ENCODE peak calls at places on chromosome 13, in seven cellular contexts. Z is foreskin fibroblast; R is HS-5; V is stimulated activated CD4-positive, alpha-beta T cell treated with anti-CD3 and anti-CD28 coated beads, TNF-alpha, amount 100 ng/mL, for 48 hours; J is esophagus squamous epithelium; E is GM23338; O is anterior cingulate cortex. W is an unnamed sample.

GRCh38 chr13:20002766-20003165 is 44.2 kb downstream of the ZMYM2 start:
- DNase-seq in R (no peak), O (no peak), Z (no peak), J (no peak), V (no peak), E (no peak), W (no peak)

GRCh38 chr13:28707629-28708427 is 10.9 kb downstream of the SLC46A3 start:
- DNase-seq in Z (peak; percentile 92), E (no peak), O (no peak), V (no peak), R (no peak), J (no peak), W (no peak)

GRCh38 chr13:20193142-20193923 is 595 bp upstream of the GJB2 start:
- DNase-seq in R (no peak), E (peak; percentile 27), V (no peak), Z (peak; percentile 44), O (no peak), J (no peak), W (no peak)

GRCh38 chr13:102291587-102292218 is 110.1 kb downstream of the FGF14 start:
- DNase-seq in V (no peak), R (no peak), Z (peak; percentile 51), O (no peak), E (peak; percentile 32), J (no peak), W (no peak)

GRCh38 chr13:105329359-105329758 is 1206.1 kb downstream of the EFNB2 start:
- DNase-seq in J (no peak), O (no peak), V (no peak), Z (no peak), E (no peak), R (no peak), W (no peak)

GRCh38 chr13:24692541-24692940 is 12.3 kb downstream of the ATP12A start:
- DNase-seq in J (no peak), E (no peak), V (no peak), O (no peak), R (no peak), Z (peak; percentile 30), W (no peak)

GRCh38 chr13:85879014-85879413 is 79.8 kb upstream of the SLITRK6 start:
- DNase-seq in R (no peak), V (no peak), Z (no peak), E (no peak), O (no peak), J (no peak), W (no peak)

GRCh38 chr13:25738342-25738771 is 313.5 kb downstream of the SHISA2 start:
- DNase-seq in R (no peak), Z (peak; percentile 24), E (no peak), V (no peak), O (no peak), J (no peak), W (no peak)

GRCh38 chr13:35858665-35859064 is 272.5 kb downstream of the DCLK1 start:
- DNase-seq in E (no peak), Z (no peak), V (no peak), J (no peak), O (no peak), R (no peak), W (no peak)

GRCh38 chr13:97367016-97367415 is 67.0 kb upstream of the RAP2A start:
- DNase-seq in R (no peak), Z (peak; percentile 80), J (no peak), O (no peak), E (no peak), V (no peak), W (no peak)

GRCh38 chr13:26722321-26722720 is 38.3 kb downstream of the GPR12 start:
- DNase-seq in E (no peak), R (no peak), O (no peak), J (no peak), Z (no peak), V (no peak), W (no peak)

GRCh38 chr13:24381539-24382265 is 72.3 kb downstream of the C1QTNF9 start:
- DNase-seq in J (no peak), V (no peak), Z (peak; percentile 36), O (no peak), E (peak; percentile 35), R (peak; percentile 8), W (no peak)

GRCh38 chr13:20775961-20776360 is 2.2 kb upstream of the EEF1AKMT1 start:
- DNase-seq in Z (no peak), J (no peak), O (no peak), E (peak; percentile 56), V (no peak), R (no peak), W (no peak)

GRCh38 chr13:104057851-104058250 is 991.6 kb upstream of the SLC10A2 start:
- DNase-seq in O (no peak), R (no peak), V (no peak), Z (peak; percentile 2), E (no peak), J (no peak), W (no peak)

GRCh38 chr13:45194081-45194939 is 6.5 kb downstream of the KCTD4 start:
- DNase-seq in O (peak; percentile 61), Z (peak; percentile 62), J (no peak), V (no peak), R (no peak), E (peak; percentile 61), W (no peak)

GRCh38 chr13:51298812-51299211 is 40.7 kb upstream of the SERPINE3 start:
- DNase-seq in E (no peak), J (no peak), V (no peak), R (no peak), Z (no peak), O (no peak), W (no peak)

GRCh38 chr13:109734002-109734785 is 52.2 kb downstream of the IRS2 start:
- DNase-seq in R (no peak), O (no peak), Z (no peak), V (no peak), E (no peak), J (no peak), W (no peak)

GRCh38 chr13:95438297-95438696 is 114.2 kb upstream of the CLDN10 start:
- DNase-seq in E (no peak), J (no peak), Z (no peak), R (no peak), O (no peak), V (no peak), W (no peak)